ENCODE peak calls at places on chromosomes 5 and 9, in seven cellular contexts. C is kidney tubule cell; S is SK-MEL-5; P is GDM1; L is RKO; R is AG10803; O is CD8-positive, alpha-beta T cell. Q is an unnamed sample.

GRCh38 chr5:165616550-165617430 is 2111.4 kb downstream of the MAT2B start:
- DNase-seq in S (peak; percentile 16), L (peak; percentile 4), C (no peak), P (no peak), R (no peak), O (no peak), Q (no peak)

GRCh38 chr5:126939887-126940286 is 90.5 kb downstream of the MARCHF3 start:
- DNase-seq in S (no peak), C (no peak), R (peak; percentile 23), L (no peak), P (no peak), O (no peak), Q (no peak)

GRCh38 chr5:156020650-156021049 is 306.3 kb upstream of the SGCD start:
- DNase-seq in P (no peak), O (no peak), C (no peak), S (no peak), L (no peak), R (no peak), Q (no peak)

GRCh38 chr5:170693701-170694100 is 89.8 kb upstream of the GABRP start:
- DNase-seq in C (no peak), L (no peak), S (no peak), P (no peak), O (no peak), R (no peak), Q (no peak)

GRCh38 chr9:37801287-37801850 is 772 bp downstream of the DCAF10 start:
- DNase-seq in C (peak; percentile 39), P (no peak), S (peak; percentile 2), R (peak; percentile 9), L (peak; percentile 45), O (no peak), Q (no peak)

GRCh38 chr5:107135391-107135790 is 535.3 kb downstream of the EFNA5 start:
- DNase-seq in O (no peak), S (no peak), R (no peak), L (no peak), C (peak; percentile 64), P (no peak), Q (no peak)

GRCh38 chr5:169430676-169431075 is 129.7 kb upstream of the SLIT3 start:
- DNase-seq in R (no peak), C (no peak), O (no peak), P (no peak), S (no peak), L (no peak), Q (no peak)

GRCh38 chr5:4104831-4105597 is 509.4 kb downstream of the IRX1 start:
- DNase-seq in L (no peak), O (no peak), C (no peak), S (no peak), P (no peak), R (no peak), Q (no peak)

GRCh38 chr9:95822583-95823431 is 52.7 kb upstream of the ERCC6L2 start:
- DNase-seq in C (peak; percentile 89), L (no peak), O (no peak), P (no peak), R (peak; percentile 78), S (no peak), Q (no peak)

GRCh38 chr5:110112355-110112754 is 422.6 kb downstream of the MAN2A1 start:
- DNase-seq in R (no peak), S (no peak), O (no peak), P (no peak), C (peak; percentile 47), L (no peak), Q (no peak)

GRCh38 chr5:159864885-159865622 is 51.2 kb upstream of the ADRA1B start:
- DNase-seq in L (no peak), O (no peak), S (no peak), R (peak; percentile 88), C (peak; percentile 37), P (no peak), Q (no peak)

GRCh38 chr5:95032801-95033200 is 252.1 kb downstream of the MCTP1 start:
- DNase-seq in P (no peak), L (no peak), S (no peak), O (no peak), C (no peak), R (no peak), Q (no peak)

GRCh38 chr5:155727512-155728145 is 599.3 kb upstream of the SGCD start:
- DNase-seq in R (peak; percentile 21), O (no peak), C (no peak), P (no peak), S (no peak), L (no peak), Q (no peak)

Q was measured in T-helper 2 cell.